ENCODE peak calls at places on chromosome 11, in eight cellular contexts. S is iPS-NIHi11; Y is stimulated activated CD4-positive, alpha-beta T cell treated with anti-CD3 and anti-CD28 coated beads, Interleukin-1b, Interleukin-23, amount 100 ng/mL, for 4 hours; U is mucosa of descending colon; B is activated gamma-delta T cell treated with Interleukin-2 at 50 U/mL for 16 hours; N is smooth muscle cell of the brain vasculature; X is CD8-positive, alpha-beta memory T cell; C is DND-41. Q is an unnamed sample.

GRCh38 chr11:36231300-36231699 is 57.9 kb downstream of the COMMD9 start:
- DNase-seq in S (no peak), X (no peak), B (no peak), C (no peak), N (no peak), Y (no peak), U (no peak), Q (no peak)

GRCh38 chr11:25924586-25924985 is 407.3 kb upstream of the ANO3 start:
- DNase-seq in N (no peak), B (no peak), C (no peak), S (no peak), Y (no peak), U (no peak), X (no peak), Q (no peak)

GRCh38 chr11:68660066-68660810 is 24.1 kb upstream of the GAL start:
- DNase-seq in U (no peak), S (no peak), Y (no peak), B (no peak), C (no peak), X (peak), N (no peak), Q (no peak)

GRCh38 chr11:64490562-64491216 is 100.3 kb upstream of the SLC22A12 start:
- DNase-seq in C (no peak), U (no peak), N (no peak), S (no peak), X (no peak), Y (no peak), B (no peak), Q (no peak)

GRCh38 chr11:92739020-92739419 is 230.4 kb upstream of the MTNR1B start:
- DNase-seq in S (no peak), X (no peak), C (no peak), N (no peak), B (no peak), Y (no peak), U (no peak), Q (no peak)

GRCh38 chr11:71305451-71306125 is 53.2 kb upstream of the SHANK2 start:
- DNase-seq in B (no peak), N (no peak), Y (no peak), C (no peak), S (no peak), X (no peak), U (no peak), Q (no peak)

GRCh38 chr11:13053255-13053917 is 44.3 kb downstream of the RASSF10 start:
- DNase-seq in Y (no peak), U (no peak), B (no peak), C (no peak), X (no peak), N (no peak), S (no peak), Q (no peak)

GRCh38 chr11:128859563-128860441 is 7.3 kb downstream of the KCNJ1 start:
- DNase-seq in N (peak), B (peak), U (peak), S (peak), Y (peak), C (peak), X (peak), Q (no peak)

GRCh38 chr11:11857769-11858168 is 16.0 kb downstream of the USP47 start:
- DNase-seq in C (no peak), B (no peak), U (no peak), S (no peak), X (no peak), N (no peak), Y (no peak), Q (peak)

GRCh38 chr11:27183672-27184457 is 143.2 kb downstream of the BBOX1 start:
- DNase-seq in B (peak), C (peak), U (no peak), Y (no peak), S (peak), N (peak), X (no peak), Q (peak)

GRCh38 chr11:121634889-121635288 is 182.1 kb upstream of the SORL1-AS1 start:
- DNase-seq in N (no peak), X (no peak), C (no peak), B (no peak), U (no peak), Y (no peak), S (no peak), Q (no peak)

GRCh38 chr11:28383471-28383870 is 275.3 kb downstream of the METTL15 start:
- DNase-seq in X (no peak), S (no peak), B (no peak), N (no peak), U (no peak), C (no peak), Y (no peak), Q (no peak)

GRCh38 chr11:73295259-73295995 is 12.6 kb upstream of the ARHGEF17 start:
- DNase-seq in S (peak), Y (peak), U (no peak), C (peak), N (no peak), B (peak), X (peak), Q (peak)

GRCh38 chr11:64415286-64415685 is 56.3 kb downstream of the RPS6KA4 start:
- DNase-seq in C (no peak), Y (no peak), B (no peak), U (no peak), X (no peak), S (no peak), N (no peak), Q (no peak)

GRCh38 chr11:2898366-2899079 is 12.9 kb upstream of the CDKN1C start:
- DNase-seq in Y (no peak), X (peak), S (no peak), N (peak), C (peak), U (peak), B (peak), Q (peak)

GRCh38 chr11:12201016-12201985 is 90.9 kb downstream of the MICAL2 start:
- DNase-seq in Y (no peak), S (no peak), N (no peak), B (no peak), U (no peak), X (no peak), C (no peak), Q (no peak)

GRCh38 chr11:8252946-8253345 is 10.7 kb downstream of the LMO1 start:
- DNase-seq in C (no peak), B (peak), Y (no peak), N (no peak), U (no peak), X (no peak), S (no peak), Q (no peak)

GRCh38 chr11:8732276-8732675 is 49.7 kb downstream of the RPL27A start:
- DNase-seq in B (no peak), X (no peak), S (no peak), N (no peak), Y (no peak), U (no peak), C (no peak), Q (no peak)

GRCh38 chr11:94175545-94175944 is 46.9 kb downstream of the PANX1 start:
- DNase-seq in C (no peak), U (no peak), Y (no peak), S (no peak), B (no peak), X (no peak), N (no peak), Q (no peak)

GRCh38 chr11:17528181-17528691 is 16.0 kb downstream of the USH1C start:
- DNase-seq in N (peak), S (peak), C (peak), U (no peak), X (no peak), B (peak), Y (peak), Q (peak)

GRCh38 chr11:68839953-68840641 is 1.6 kb downstream of the CPT1A start:
- DNase-seq in B (no peak), Y (no peak), U (no peak), X (no peak), N (no peak), C (peak), S (peak), Q (peak)

GRCh38 chr11:60933416-60933815 is 9.2 kb downstream of the TMEM132A start:
- DNase-seq in S (no peak), X (no peak), U (no peak), N (no peak), B (no peak), Y (no peak), C (no peak), Q (no peak)

GRCh38 chr11:64290894-64291745 is at the start of gene KCNK4:
- DNase-seq in S (peak), B (no peak), U (no peak), Y (no peak), C (no peak), X (no peak), N (no peak), Q (no peak)

GRCh38 chr11:44760917-44761545 is 34.3 kb downstream of the TSPAN18 start:
- DNase-seq in Y (no peak), N (no peak), C (no peak), U (no peak), B (no peak), X (no peak), S (peak), Q (peak)

GRCh38 chr11:66181632-66182345 is 86.7 kb upstream of the RAB1B start:
- DNase-seq in U (no peak), N (no peak), X (no peak), C (no peak), S (no peak), Y (no peak), B (no peak), Q (no peak)

Q was measured in ACHN.